ENCODE peak calls at places on chromosomes 7 and 10, in five cellular contexts. G, F, A, K and M are unnamed samples.

GRCh38 chr10:59099536-59099935 is 76.9 kb upstream of the PHYHIPL start:
- DNase-seq in F (no peak), A (no peak), G (no peak), K (no peak), M (no peak)

GRCh38 chr7:33261585-33261984 is 132.2 kb downstream of the BBS9 start:
- DNase-seq in K (no peak), A (no peak), G (no peak), F (no peak), M (no peak)

GRCh38 chr10:11729790-11730315 is 12.3 kb upstream of the ECHDC3 start:
- DNase-seq in A (no peak), G (no peak), K (no peak), F (no peak), M (no peak)

GRCh38 chr10:101666025-101666424 is 28.9 kb downstream of the FBXW4 start:
- DNase-seq in G (no peak), A (no peak), F (peak; percentile 24), K (no peak), M (no peak)

GRCh38 chr7:98202367-98203195 is 8.7 kb upstream of the BHLHA15 start:
- DNase-seq in G (no peak), F (no peak), A (no peak), K (no peak), M (no peak)

GRCh38 chr10:129344506-129344905 is 122.5 kb upstream of the MGMT start:
- DNase-seq in G (no peak), A (no peak), F (no peak), K (no peak), M (no peak)

GRCh38 chr7:70539196-70539595 is 592.7 kb upstream of the GALNT17 start:
- DNase-seq in A (no peak), F (no peak), G (no peak), K (no peak), M (no peak)

GRCh38 chr7:50214141-50214670 is 90.3 kb upstream of the IKZF1 start:
- DNase-seq in K (no peak), F (no peak), G (no peak), A (peak; percentile 24), M (no peak)

DNA sequence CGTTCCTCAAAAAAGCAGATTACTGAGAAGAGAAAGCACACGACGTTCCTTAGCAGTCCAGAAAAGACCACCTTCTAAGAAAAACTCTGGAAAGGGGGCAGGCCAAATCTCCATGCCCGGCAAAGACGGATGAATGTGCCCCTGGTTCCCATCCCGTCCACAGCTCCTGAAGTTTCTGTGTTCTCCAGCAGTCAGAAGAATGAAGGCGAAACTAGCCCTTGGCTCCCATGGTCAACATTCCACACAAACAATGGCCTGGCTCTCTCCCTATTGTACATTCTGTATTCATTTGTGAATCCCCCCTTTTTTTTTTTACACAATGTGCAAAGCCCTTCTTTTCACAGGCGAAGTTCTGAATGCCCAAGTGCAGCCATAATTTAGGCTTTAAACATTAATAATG is 5.3 kb downstream of the CTBP2 start:
- DNase-seq in G (peak; percentile 54), F (peak; percentile 85), K (peak; percentile 78), A (no peak), M (no peak)
- H3K4me3 ChIP-seq in G (no peak overlapping the region), F (peak overlapping the region; percentile 37), K (peak overlapping the region; percentile 21), A (peak overlapping the region; percentile 62), M (no peak overlapping the region)

DNA sequence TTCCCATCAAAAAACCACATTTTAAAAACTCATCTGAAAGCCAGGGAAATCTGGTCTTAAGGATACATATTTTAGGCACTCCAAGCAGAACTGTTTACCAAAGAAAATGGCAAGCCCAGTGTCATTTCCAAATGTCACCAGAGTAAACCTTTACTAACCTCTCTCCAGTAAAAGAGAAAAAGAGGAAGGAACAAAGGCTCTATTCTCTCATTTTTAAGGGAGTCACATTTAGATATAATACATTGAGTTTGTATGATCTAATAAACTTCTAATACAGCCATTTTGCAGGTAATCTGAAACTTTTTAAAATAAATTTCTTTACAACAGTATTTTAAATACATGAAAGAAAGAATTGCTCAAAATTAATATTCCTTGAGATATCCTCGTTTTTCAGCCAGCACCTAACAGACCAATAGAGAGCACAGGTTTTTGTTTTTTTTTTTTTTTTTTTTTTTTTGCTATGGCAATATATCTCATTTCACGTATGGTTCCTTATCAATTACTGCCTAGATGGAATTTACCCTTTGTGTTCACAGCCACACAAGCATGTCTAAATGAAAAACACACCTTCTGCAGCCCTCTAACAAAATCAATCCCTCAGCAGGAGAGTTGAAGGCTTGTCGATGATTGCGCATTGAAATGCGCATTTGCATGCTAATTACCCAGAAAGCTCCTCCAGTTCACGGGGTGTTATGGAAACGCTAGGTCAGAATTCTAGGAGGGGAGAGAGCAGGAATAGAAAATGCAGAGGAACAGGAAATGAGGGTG is 39.8 kb upstream of the MSRB2 start:
- DNase-seq in G (no peak), A (no peak), K (no peak), F (peak; percentile 67), M (no peak)
- H3K9ac ChIP-seq in G (no peak overlapping the region), A (no peak overlapping the region), K (no peak overlapping the region), F (peak overlapping the region; percentile 25), M (no peak overlapping the region)

GRCh38 chr10:33899578-33900531 is 565.4 kb upstream of the NRP1 start:
- DNase-seq in A (no peak), K (peak; percentile 84), F (no peak), G (no peak), M (no peak)

GRCh38 chr10:33897255-33897893 is 562.9 kb upstream of the NRP1 start:
- DNase-seq in K (no peak), A (no peak), G (no peak), F (no peak), M (no peak)

GRCh38 chr10:33901166-33901565 is 566.7 kb upstream of the NRP1 start:
- DNase-seq in F (no peak), K (peak; percentile 61), A (no peak), G (no peak), M (no peak)

DNA sequence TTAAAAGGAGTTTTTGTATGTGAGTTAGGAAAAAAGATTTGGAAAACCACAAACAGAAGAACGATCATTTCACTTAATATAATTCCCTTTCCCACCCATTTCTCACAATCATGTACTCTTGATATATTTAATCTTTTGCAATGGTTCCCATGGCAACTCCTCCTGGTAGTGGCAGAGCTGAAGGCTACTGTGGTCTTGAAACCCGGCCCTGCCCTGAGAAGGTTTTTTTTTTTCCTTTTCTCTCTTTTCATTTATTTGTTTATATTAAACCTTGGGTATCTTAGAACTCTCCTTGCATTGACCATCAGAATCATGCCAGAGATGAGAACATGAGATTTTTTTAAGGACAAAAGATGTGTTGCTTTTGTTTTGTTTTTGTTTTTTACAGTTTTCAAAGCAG is 566.1 kb upstream of the NRP1 start:
- DNase-seq in F (no peak), A (no peak), K (peak; percentile 53), G (no peak), M (no peak)
- H3K4me3 ChIP-seq in F (no peak overlapping the region), A (no peak overlapping the region), K (no peak overlapping the region), G (no peak overlapping the region), M (no peak overlapping the region)

DNA sequence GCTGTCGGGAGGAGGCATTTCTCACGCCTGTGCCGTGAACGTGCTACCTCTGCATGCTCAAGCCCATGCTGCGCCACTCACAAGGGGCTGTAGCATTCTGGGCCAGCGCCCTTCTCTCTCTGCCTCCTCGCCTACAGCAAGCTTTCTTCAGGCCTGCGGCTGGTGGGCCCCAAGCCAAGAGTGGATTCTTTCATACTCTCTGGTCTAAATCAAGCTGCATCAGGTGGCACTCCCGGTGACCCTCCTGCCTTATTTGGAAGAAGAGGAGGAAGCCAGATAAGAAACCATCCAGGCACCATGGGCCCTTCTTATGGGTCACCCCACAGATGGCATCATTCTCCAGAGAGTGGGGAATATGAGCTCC is 86.7 kb upstream of the DUSP5 start:
- DNase-seq in G (no peak), F (no peak), K (peak; percentile 51), A (no peak), M (peak; percentile 81)
- H3K9ac ChIP-seq in G (no peak overlapping the region), F (no peak overlapping the region), K (peak overlapping the region; percentile 57), A (no peak overlapping the region), M (no peak overlapping the region)

GRCh38 chr10:28445511-28445910 is 87.4 kb upstream of the WAC start:
- DNase-seq in G (no peak), F (peak; percentile 41), A (no peak), K (no peak), M (no peak)

GRCh38 chr10:28444031-28444430 is 88.9 kb upstream of the WAC start:
- DNase-seq in F (peak; percentile 32), K (no peak), G (no peak), A (peak; percentile 86), M (no peak)

DNA sequence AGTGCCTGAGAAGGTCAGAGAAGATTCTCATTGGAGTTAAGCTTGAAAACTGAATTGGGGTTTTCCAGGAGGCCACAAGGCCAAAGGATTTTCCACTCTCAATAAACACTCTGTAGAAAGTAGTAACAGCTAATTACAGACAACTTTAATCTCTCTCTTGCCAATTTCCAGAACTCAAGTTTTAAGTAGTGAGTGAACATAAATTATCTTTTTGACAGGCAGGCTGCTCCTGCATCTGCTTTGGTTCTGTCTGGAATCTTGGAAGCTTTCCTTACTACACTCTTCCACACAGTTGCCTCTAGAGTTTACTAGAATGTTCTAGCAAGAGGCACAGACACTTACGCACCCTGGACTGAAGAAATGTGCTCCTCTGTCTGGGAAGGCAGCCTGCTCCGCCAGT is 90.5 kb upstream of the WAC start:
- DNase-seq in F (no peak), A (no peak), G (no peak), K (no peak), M (no peak)
- H3K4me3 ChIP-seq in F (no peak overlapping the region), A (no peak overlapping the region), G (no peak overlapping the region), K (no peak overlapping the region), M (no peak overlapping the region)

DNA sequence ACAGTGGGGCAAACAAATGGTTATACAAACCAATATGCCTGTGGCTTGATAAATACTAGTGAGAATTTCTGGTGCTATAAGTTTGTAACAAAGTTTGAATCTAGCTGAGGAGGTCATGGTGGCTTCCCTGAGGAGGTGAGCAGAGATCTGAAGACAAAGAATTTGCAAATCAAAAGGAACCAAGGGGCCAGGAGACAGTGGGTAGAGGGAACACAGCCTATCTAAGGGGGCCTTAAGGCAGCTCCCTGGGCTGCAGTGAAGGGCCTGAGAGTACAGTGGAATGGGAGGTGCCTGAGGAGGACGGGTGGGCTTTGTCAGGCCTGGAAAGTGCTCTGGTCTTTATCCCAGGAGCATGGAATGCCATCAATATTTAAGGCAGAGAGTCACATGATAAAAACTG is 21.8 kb downstream of the RNF133 start:
- DNase-seq in G (no peak), F (no peak), A (no peak), K (no peak), M (no peak)
- H3K9ac ChIP-seq in G (no peak overlapping the region), F (no peak overlapping the region), A (no peak overlapping the region), K (no peak overlapping the region), M (no peak overlapping the region)